ENCODE peak calls at places on chromosomes 7 and 10, in eight cellular contexts. W is sigmoid colon, N is transverse colon, K is lower lobe of right lung, S is thoracic aorta, P is GM23248, R is neural progenitor cell, H is aorta. O is an unnamed sample.

GRCh38 chr10:16505168-16505567 is 16.5 kb downstream of the C1QL3 start:
- DNase-seq in W (no peak), N (no peak), K (no peak), S (no peak), P (no peak), R (no peak), H (no peak), O (no peak)

GRCh38 chr10:482036-482435 is 207.4 kb downstream of the DIP2C start:
- DNase-seq in W (no peak), N (no peak), K (no peak), S (no peak), P (no peak), R (no peak), H (peak; percentile 72), O (peak; percentile 16)

GRCh38 chr7:2031496-2031895 is 201.2 kb downstream of the MAD1L1 start:
- DNase-seq in W (peak; percentile 50), N (no peak), K (peak; percentile 20), S (no peak), P (no peak), R (no peak), H (peak; percentile 44), O (no peak)

GRCh38 chr7:152925412-152926147 is 166.0 kb downstream of the ACTR3B start:
- DNase-seq in W (no peak), N (no peak), K (no peak), S (no peak), P (no peak), R (peak; percentile 90), H (no peak), O (no peak)

GRCh38 chr7:18727094-18727870 is 231.7 kb downstream of the HDAC9 start:
- DNase-seq in W (no peak), N (no peak), K (no peak), S (no peak), P (no peak), R (no peak), H (peak; percentile 74), O (no peak)

GRCh38 chr10:34356463-34356862 is 458.6 kb downstream of the PARD3 start:
- DNase-seq in W (no peak), N (no peak), K (no peak), S (no peak), P (no peak), R (no peak), H (no peak), O (no peak)

GRCh38 chr7:114426824-114427223 is 12.2 kb downstream of the FOXP2 start:
- DNase-seq in W (no peak), N (no peak), K (no peak), S (no peak), P (peak; percentile 54), R (peak; percentile 27), H (no peak), O (no peak)

GRCh38 chr10:15813415-15813814 is 46.9 kb downstream of the MINDY3 start:
- DNase-seq in W (no peak), N (no peak), K (no peak), S (no peak), P (peak; percentile 32), R (no peak), H (no peak), O (no peak)

GRCh38 chr7:82204694-82205093 is 238.9 kb downstream of the CACNA2D1 start:
- DNase-seq in W (no peak), N (no peak), K (no peak), S (no peak), P (peak; percentile 76), R (no peak), H (no peak), O (no peak)

GRCh38 chr7:124747072-124747471 is 18.5 kb downstream of the GPR37 start:
- DNase-seq in W (no peak), N (no peak), K (no peak), S (no peak), P (no peak), R (no peak), H (no peak), O (no peak)

GRCh38 chr10:86651021-86651471 is 3.3 kb upstream of the OPN4 start:
- DNase-seq in W (peak; percentile 53), N (no peak), K (no peak), S (no peak), P (no peak), R (no peak), H (peak; percentile 57), O (no peak)

GRCh38 chr10:61937631-61938284 is 36.3 kb downstream of the ARID5B start:
- DNase-seq in W (no peak), N (no peak), K (no peak), S (no peak), P (peak; percentile 86), R (no peak), H (no peak), O (no peak)

GRCh38 chr7:109745677-109746410 is 1176.2 kb downstream of the DNAJB9 start:
- DNase-seq in W (no peak), N (no peak), K (no peak), S (no peak), P (no peak), R (no peak), H (no peak), O (no peak)

GRCh38 chr7:40843338-40844026 is 708.7 kb downstream of the SUGCT start:
- DNase-seq in W (no peak), N (no peak), K (no peak), S (no peak), P (peak; percentile 37), R (no peak), H (no peak), O (no peak)

GRCh38 chr7:100567751-100568175 is 5.9 kb downstream of the SAP25 start:
- DNase-seq in W (no peak), N (no peak), K (no peak), S (no peak), P (no peak), R (no peak), H (no peak), O (no peak)

GRCh38 chr10:49388161-49388560 is 7.7 kb downstream of the DRGX start:
- DNase-seq in W (no peak), N (no peak), K (no peak), S (no peak), P (no peak), R (no peak), H (no peak), O (no peak)

GRCh38 chr7:539731-540411 is 20.2 kb upstream of the PDGFA start:
- DNase-seq in W (no peak), N (peak; percentile 94), K (peak; percentile 72), S (no peak), P (peak; percentile 33), R (no peak), H (no peak), O (peak; percentile 96)

GRCh38 chr7:30510124-30511074 is 5.8 kb upstream of the GGCT start:
- DNase-seq in W (no peak), N (peak; percentile 28), K (peak; percentile 44), S (no peak), P (peak; percentile 68), R (peak; percentile 62), H (no peak), O (peak; percentile 44)

GRCh38 chr10:84230359-84230758 is 5.0 kb upstream of the LRIT2 start:
- DNase-seq in W (peak; percentile 72), N (no peak), K (no peak), S (no peak), P (no peak), R (no peak), H (no peak), O (no peak)

GRCh38 chr10:14686356-14686755 is 88.3 kb downstream of the FAM107B start:
- DNase-seq in W (no peak), N (no peak), K (no peak), S (no peak), P (no peak), R (no peak), H (no peak), O (no peak)

GRCh38 chr7:33500590-33500989 is 371.2 kb downstream of the BBS9 start:
- DNase-seq in W (no peak), N (no peak), K (no peak), S (no peak), P (peak; percentile 48), R (no peak), H (no peak), O (no peak)

GRCh38 chr7:139613971-139614411 is 90.5 kb downstream of the CLEC2L start:
- DNase-seq in W (no peak), N (no peak), K (no peak), S (no peak), P (no peak), R (peak; percentile 69), H (no peak), O (no peak)

GRCh38 chr10:49183596-49184542 is 4.3 kb downstream of the TMEM273 start:
- DNase-seq in W (no peak), N (no peak), K (no peak), S (no peak), P (no peak), R (no peak), H (no peak), O (peak; percentile 17)

GRCh38 chr7:298739-299138 is 8.8 kb downstream of the FOXL3 start:
- DNase-seq in W (no peak), N (no peak), K (no peak), S (no peak), P (no peak), R (no peak), H (no peak), O (no peak)

GRCh38 chr7:88092676-88092999 is 127.2 kb downstream of the SRI start:
- DNase-seq in W (no peak), N (no peak), K (no peak), S (no peak), P (no peak), R (no peak), H (no peak), O (no peak)

DNA sequence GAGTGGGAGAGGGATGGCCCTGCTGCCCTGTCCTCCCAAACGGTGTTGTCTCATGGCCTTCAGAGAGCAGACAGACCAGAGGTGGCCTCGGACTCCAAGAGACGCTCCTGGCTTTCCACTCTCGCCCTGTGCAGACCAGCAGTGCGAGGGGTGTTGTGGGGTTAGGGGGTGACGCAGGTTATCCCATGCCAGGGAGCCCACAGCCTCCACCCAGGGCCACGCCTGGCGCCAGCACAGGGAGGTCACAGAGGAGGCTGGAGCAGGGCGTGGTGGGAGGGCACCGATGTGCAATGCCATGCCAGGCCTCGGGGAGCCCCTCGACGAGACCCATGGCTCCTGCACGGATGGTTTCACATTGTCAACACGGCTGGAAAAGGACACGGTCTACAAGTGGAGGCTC is 52.1 kb downstream of the INPP5A start:
- DNase-seq in W (peak; percentile 65), N (no peak), K (no peak), S (no peak), P (no peak), R (no peak), H (no peak), O (no peak)
- H3K4me1 ChIP-seq in W (peaks cover 95% of the 10 kb centered on the region), N (peaks cover 88% of the 10 kb centered on the region), K (peaks cover 93% of the 10 kb centered on the region), S (peaks cover 68% of the 10 kb centered on the region), P (peaks cover 16% of the 10 kb centered on the region), R (peaks cover 13% of the 10 kb centered on the region), H (peaks cover 3% of the 10 kb centered on the region), O (peaks cover 32% of the 10 kb centered on the region)

GRCh38 chr7:95893484-95893883 is 121.1 kb downstream of the DYNC1I1 start:
- DNase-seq in W (no peak), N (no peak), K (no peak), S (no peak), P (no peak), R (no peak), H (no peak), O (no peak)
- H3K4me1 ChIP-seq in W (no peaks in the 10 kb centered on the region), N (no peaks in the 10 kb centered on the region), K (no peaks in the 10 kb centered on the region), S (peaks cover 20% of the 10 kb centered on the region), P (no peaks in the 10 kb centered on the region), R (peaks cover 8% of the 10 kb centered on the region), H (peaks cover 2% of the 10 kb centered on the region), O (no peaks in the 10 kb centered on the region)

GRCh38 chr7:32036557-32036956 is 33.6 kb downstream of the PDE1C start:
- DNase-seq in W (no peak), N (no peak), K (no peak), S (no peak), P (peak; percentile 56), R (no peak), H (no peak), O (no peak)
- H3K4me1 ChIP-seq in W (peaks cover 5% of the 10 kb centered on the region), N (no peaks in the 10 kb centered on the region), K (no peaks in the 10 kb centered on the region), S (no peaks in the 10 kb centered on the region), P (peaks cover 26% of the 10 kb centered on the region), R (no peaks in the 10 kb centered on the region), H (no peaks in the 10 kb centered on the region), O (no peaks in the 10 kb centered on the region)

GRCh38 chr7:44881610-44882009 is 3.7 kb downstream of the PURB start:
- DNase-seq in W (no peak), N (no peak), K (no peak), S (no peak), P (peak; percentile 78), R (no peak), H (no peak), O (no peak)
- H3K4me1 ChIP-seq in W (peaks cover 83% of the 10 kb centered on the region), N (peaks cover 73% of the 10 kb centered on the region), K (peaks cover 62% of the 10 kb centered on the region), S (peaks cover 46% of the 10 kb centered on the region), P (peaks cover 44% of the 10 kb centered on the region), R (peaks cover 47% of the 10 kb centered on the region), H (peaks cover 2% of the 10 kb centered on the region), O (peaks cover 19% of the 10 kb centered on the region)

O was measured in colonic mucosa.